ENCODE peak calls at places on chromosomes 13 and 19, in nine cellular contexts. K is epithelial cell of proximal tubule; E is fibroblast of pulmonary artery; M is right atrium auricular region; B is tibial nerve; U is CD4-positive, alpha-beta T cell; I is GM23338; T is body of pancreas; Q is pancreas. Y is an unnamed sample.

GRCh38 chr19:16587031-16588023 is 15.1 kb upstream of the SLC35E1 start:
- DNase-seq in K (no peak), E (peak; percentile 30), M (no peak), B (peak; percentile 32), U (peak; percentile 66), I (peak; percentile 32), T (no peak), Q (no peak), Y (peak; percentile 53)

GRCh38 chr19:55549500-55550320 is 4.4 kb upstream of the SBK3 start:
- DNase-seq in K (peak; percentile 66), E (peak; percentile 83), M (no peak), B (no peak), U (no peak), I (peak; percentile 83), T (no peak), Q (no peak), Y (no peak)

GRCh38 chr13:29918845-29919244 is 68.4 kb upstream of the UBL3 start:
- DNase-seq in K (peak; percentile 44), E (peak; percentile 75), M (no peak), B (no peak), U (no peak), I (no peak), T (peak; percentile 50), Q (peak; percentile 34), Y (no peak)

GRCh38 chr13:104286566-104287290 is 1220.5 kb upstream of the SLC10A2 start:
- DNase-seq in K (no peak), E (no peak), M (no peak), B (no peak), U (no peak), I (peak; percentile 33), T (no peak), Q (no peak), Y (no peak)

GRCh38 chr13:23867027-23867491 is 22.1 kb downstream of the MIPEP start:
- DNase-seq in K (no peak), E (peak; percentile 41), M (no peak), B (no peak), U (no peak), I (no peak), T (no peak), Q (no peak), Y (no peak)

GRCh38 chr13:94707400-94708021 is 4.8 kb downstream of the SOX21 start:
- DNase-seq in K (no peak), E (no peak), M (no peak), B (no peak), U (no peak), I (peak; percentile 70), T (no peak), Q (no peak), Y (no peak)

GRCh38 chr19:10551698-10552301 is 8.1 kb downstream of the ATG4D start:
- DNase-seq in K (no peak), E (peak; percentile 49), M (no peak), B (no peak), U (peak; percentile 40), I (peak; percentile 69), T (peak; percentile 50), Q (no peak), Y (peak; percentile 49)

GRCh38 chr13:25752957-25753540 is 298.8 kb downstream of the SHISA2 start:
- DNase-seq in K (no peak), E (peak; percentile 78), M (peak; percentile 80), B (peak; percentile 14), U (no peak), I (no peak), T (no peak), Q (no peak), Y (peak; percentile 35)

GRCh38 chr19:52492991-52493470 is 34.4 kb upstream of the ZNF808 start:
- DNase-seq in K (no peak), E (no peak), M (no peak), B (no peak), U (no peak), I (peak; percentile 84), T (no peak), Q (no peak), Y (no peak)

GRCh38 chr19:12649941-12650340 is 16.6 kb downstream of the MAN2B1 start:
- DNase-seq in K (no peak), E (no peak), M (no peak), B (no peak), U (no peak), I (no peak), T (no peak), Q (no peak), Y (no peak)

GRCh38 chr19:12647047-12647446 is 19.5 kb downstream of the MAN2B1 start:
- DNase-seq in K (no peak), E (no peak), M (no peak), B (no peak), U (no peak), I (no peak), T (no peak), Q (no peak), Y (no peak)

GRCh38 chr19:12647490-12648071 is 19.0 kb downstream of the MAN2B1 start:
- DNase-seq in K (no peak), E (peak; percentile 46), M (no peak), B (no peak), U (no peak), I (peak; percentile 88), T (peak; percentile 84), Q (peak; percentile 72), Y (no peak)

GRCh38 chr19:12646551-12646950 is 20.0 kb downstream of the MAN2B1 start:
- DNase-seq in K (no peak), E (no peak), M (no peak), B (no peak), U (no peak), I (no peak), T (no peak), Q (no peak), Y (no peak)

GRCh38 chr19:12648088-12648487 is 18.5 kb downstream of the MAN2B1 start:
- DNase-seq in K (no peak), E (no peak), M (no peak), B (no peak), U (no peak), I (peak; percentile 67), T (peak; percentile 45), Q (peak; percentile 23), Y (no peak)
- TF ChIP-seq CTCF in K (peak; percentile 50), E (peak; percentile 22), M (no peak), B (no peak), U (no peak), I (peak; percentile 54), T (peak; percentile 40), Q (no peak), Y (no peak)

GRCh38 chr13:90882551-90882950 is 464.9 kb upstream of the MIR17HG start:
- DNase-seq in K (no peak), E (no peak), M (no peak), B (no peak), U (no peak), I (no peak), T (no peak), Q (no peak), Y (no peak)

GRCh38 chr13:90884066-90884465 is 463.4 kb upstream of the MIR17HG start:
- DNase-seq in K (no peak), E (no peak), M (no peak), B (no peak), U (no peak), I (no peak), T (no peak), Q (no peak), Y (no peak)

GRCh38 chr13:90880790-90881189 is 466.7 kb upstream of the MIR17HG start:
- DNase-seq in K (no peak), E (no peak), M (no peak), B (no peak), U (no peak), I (no peak), T (no peak), Q (no peak), Y (no peak)

DNA sequence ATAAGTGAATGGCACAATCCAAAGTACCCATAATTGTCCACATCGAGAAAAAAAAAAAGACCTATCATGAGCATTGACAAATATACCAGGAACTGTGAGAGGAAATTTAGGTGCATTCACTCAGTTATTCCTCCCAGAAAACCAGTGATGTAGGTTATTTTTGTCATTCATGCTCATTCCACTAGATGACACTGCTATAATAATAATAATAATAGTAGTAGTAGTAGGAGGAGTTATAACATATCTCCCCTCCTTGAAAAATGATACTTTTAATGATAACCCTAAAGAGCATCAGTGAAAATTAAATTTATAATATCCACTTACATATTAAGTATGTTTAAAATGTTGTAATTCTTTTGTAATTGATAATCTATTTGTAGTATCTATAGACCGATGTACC is 463.9 kb upstream of the MIR17HG start:
- DNase-seq in K (no peak), E (no peak), M (no peak), B (no peak), U (no peak), I (no peak), T (no peak), Q (no peak), Y (no peak)
- TF ChIP-seq CTCF in K (peak; percentile 41), E (no peak), M (no peak), B (no peak), U (no peak), I (no peak), T (no peak), Q (no peak), Y (no peak)

GRCh38 chr19:7219056-7219455 is 75.2 kb downstream of the INSR start:
- DNase-seq in K (no peak), E (no peak), M (no peak), B (no peak), U (no peak), I (no peak), T (no peak), Q (no peak), Y (no peak)

GRCh38 chr19:7214329-7215089 is 79.7 kb downstream of the INSR start:
- DNase-seq in K (no peak), E (no peak), M (no peak), B (no peak), U (no peak), I (no peak), T (peak; percentile 49), Q (peak; percentile 51), Y (no peak)

GRCh38 chr19:7215176-7215575 is 79.0 kb downstream of the INSR start:
- DNase-seq in K (no peak), E (no peak), M (no peak), B (no peak), U (no peak), I (no peak), T (no peak), Q (no peak), Y (no peak)

GRCh38 chr19:7213628-7214328 is 80.4 kb downstream of the INSR start:
- DNase-seq in K (no peak), E (no peak), M (no peak), B (no peak), U (no peak), I (no peak), T (no peak), Q (no peak), Y (no peak)

DNA sequence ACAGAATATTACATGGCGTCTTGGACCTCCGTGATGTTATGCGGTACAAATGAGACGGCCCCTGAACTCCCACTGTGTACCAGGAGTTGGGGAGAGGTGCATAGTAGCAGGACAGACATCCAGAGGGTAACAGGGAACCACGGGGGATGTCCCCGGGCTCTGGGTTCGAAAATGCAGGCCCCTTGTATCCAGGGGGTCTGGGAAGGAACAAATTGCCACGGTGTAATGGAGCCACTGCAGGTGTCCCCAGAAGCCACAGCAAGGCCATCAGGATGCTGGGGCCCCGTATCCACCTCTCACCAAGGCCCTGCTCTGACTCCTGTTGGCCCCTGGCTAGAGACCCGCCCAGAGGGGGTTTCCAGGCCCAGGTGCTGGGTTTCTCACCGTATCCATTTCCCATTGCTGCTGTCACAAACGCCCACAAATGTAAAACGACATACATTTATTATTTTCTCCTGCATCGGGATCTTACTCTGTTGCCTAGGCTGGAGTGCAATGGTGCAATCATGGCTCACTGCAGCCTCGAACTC is 77.8 kb downstream of the INSR start:
- DNase-seq in K (no peak), E (no peak), M (no peak), B (no peak), U (no peak), I (no peak), T (no peak), Q (no peak), Y (no peak)
- TF ChIP-seq CTCF in K (no peak), E (no peak), M (no peak), B (no peak), U (no peak), I (no peak), T (no peak), Q (no peak), Y (no peak)

GRCh38 chr19:1624458-1624857 is 19.2 kb upstream of the UQCR11 start:
- DNase-seq in K (no peak), E (peak; percentile 49), M (no peak), B (no peak), U (peak; percentile 46), I (peak; percentile 96), T (no peak), Q (no peak), Y (peak; percentile 34)
- TF ChIP-seq CTCF in K (peak; percentile 75), E (peak; percentile 60), M (peak; percentile 22), B (peak; percentile 33), U (peak; percentile 51), I (peak; percentile 76), T (peak; percentile 35), Q (peak; percentile 30), Y (peak; percentile 31)